ENCODE peak calls at places on chromosome 18, in six cellular contexts. D is activated T-cell treated with anti-CD3 and anti-CD28 coated beads, Interleukin-2, amount 50 U/mL, for 24 hours; A is adipocyte; U is NCI-H526 treated with DMSO at 0.1 percent for 48 hours; T is ovary; J is sciatic nerve. G is an unnamed sample.

GRCh38 chr18:62179213-62179612 is 7.6 kb downstream of the PIGN start:
- DNase-seq in D (no peak), J (no peak), A (no peak), U (no peak), T (no peak), G (no peak)

GRCh38 chr18:78330761-78331160 is 648.9 kb upstream of the SALL3 start:
- DNase-seq in U (no peak), T (no peak), J (no peak), A (no peak), D (no peak), G (no peak)

GRCh38 chr18:2180586-2180985 is 390.7 kb downstream of the METTL4 start:
- DNase-seq in A (no peak), U (no peak), D (no peak), J (no peak), T (no peak), G (no peak)

GRCh38 chr18:23355206-23355605 is 97.9 kb upstream of the RIOK3 start:
- DNase-seq in J (no peak), T (peak; percentile 25), D (no peak), A (no peak), U (no peak), G (no peak)

GRCh38 chr18:45255142-45255890 is 360.0 kb upstream of the SLC14A2 start:
- DNase-seq in T (peak; percentile 29), U (no peak), J (no peak), D (no peak), A (peak; percentile 92), G (no peak)

GRCh38 chr18:40531061-40531460 is 1424.0 kb upstream of the PIK3C3 start:
- DNase-seq in A (peak; percentile 21), J (no peak), U (no peak), D (no peak), T (no peak), G (no peak)

GRCh38 chr18:65623686-65624085 is 127.1 kb upstream of the CDH7 start:
- DNase-seq in J (no peak), A (no peak), T (no peak), U (no peak), D (no peak), G (no peak)

GRCh38 chr18:37574113-37574512 is 8.5 kb upstream of the CELF4 start:
- DNase-seq in D (no peak), U (no peak), A (no peak), T (no peak), J (no peak), G (no peak)

GRCh38 chr18:39624934-39625333 is 2059.3 kb upstream of the CELF4 start:
- DNase-seq in D (no peak), J (no peak), T (no peak), A (peak; percentile 42), U (no peak), G (no peak)

GRCh38 chr18:27845897-27846296 is 331.0 kb downstream of the CDH2 start:
- DNase-seq in D (no peak), U (no peak), A (no peak), J (no peak), T (no peak), G (no peak)

GRCh38 chr18:48944634-48945033 is 6.1 kb downstream of the SMAD7 start:
- DNase-seq in T (no peak), D (no peak), J (no peak), A (no peak), U (no peak), G (no peak)

GRCh38 chr18:77657651-77658308 is 408.1 kb downstream of the GALR1 start:
- DNase-seq in J (no peak), A (no peak), U (no peak), T (no peak), D (no peak), G (no peak)

GRCh38 chr18:13268035-13268700 is 49.6 kb downstream of the LDLRAD4 start:
- DNase-seq in U (no peak), J (peak; percentile 64), A (peak; percentile 19), T (no peak), D (peak; percentile 20), G (peak; percentile 57)

GRCh38 chr18:44733069-44733753 is 52.5 kb downstream of the SETBP1 start:
- DNase-seq in A (peak; percentile 79), D (no peak), U (no peak), T (no peak), J (no peak), G (no peak)

GRCh38 chr18:9965711-9966624 is 52.2 kb downstream of the VAPA start:
- DNase-seq in A (no peak), T (no peak), J (no peak), U (no peak), D (no peak), G (no peak)

GRCh38 chr18:21599585-21600525 is 649 bp downstream of the ESCO1 start:
- DNase-seq in U (peak; percentile 34), T (peak; percentile 56), J (no peak), D (no peak), A (peak; percentile 64), G (peak; percentile 65)

GRCh38 chr18:48828713-48829442 is 121.9 kb downstream of the SMAD7 start:
- DNase-seq in U (no peak), A (no peak), T (no peak), J (peak; percentile 58), D (peak; percentile 16), G (no peak)

GRCh38 chr18:61360440-61361383 is 27.5 kb downstream of the CDH20 start:
- DNase-seq in T (no peak), J (no peak), A (no peak), U (no peak), D (no peak), G (no peak)

G was measured in adrenal gland.